ENCODE peak calls at places on chromosomes 2 and 18, in ten cellular contexts. T is adrenal gland, F is lower lobe of right lung, V is transverse colon, B is upper lobe of right lung, M is B cell, C is neural crest cell, K is AG09309, Y is GM20000, I is H1. N is an unnamed sample.

GRCh38 chr2:103823847-103824246 is 1030.1 kb upstream of the POU3F3 start:
- DNase-seq in M (no peak), C (no peak), I (no peak), K (no peak), Y (no peak), F (no peak), V (no peak), B (no peak), T (no peak), N (no peak)

GRCh38 chr2:148253716-148254115 is 232.8 kb downstream of the MBD5 start:
- DNase-seq in M (no peak), I (no peak), Y (no peak), T (no peak), C (no peak), B (no peak), F (no peak), K (no peak), V (no peak), N (no peak)

GRCh38 chr18:77133920-77134496 is 1.4 kb upstream of the MBP start:
- DNase-seq in K (no peak), B (no peak), Y (no peak), C (no peak), I (no peak), F (peak; percentile 77), V (peak; percentile 51), M (peak; percentile 56), T (no peak), N (peak; percentile 45)

GRCh38 chr2:65991864-65992554 is 442.9 kb upstream of the MEIS1 start:
- DNase-seq in B (no peak), M (no peak), F (no peak), C (no peak), K (no peak), Y (no peak), T (no peak), V (peak; percentile 9), I (no peak), N (no peak)

GRCh38 chr2:37614061-37614802 is 57.2 kb downstream of the CDC42EP3 start:
- DNase-seq in T (no peak), V (peak; percentile 29), C (no peak), B (no peak), Y (no peak), F (no peak), K (no peak), I (no peak), M (no peak), N (no peak)

GRCh38 chr2:235116885-235117492 is 165.2 kb downstream of the SH3BP4 start:
- DNase-seq in B (no peak), Y (no peak), T (no peak), I (no peak), K (no peak), F (no peak), M (no peak), C (no peak), V (no peak), N (no peak)

GRCh38 chr2:17853799-17854198 is 24.7 kb upstream of the KCNS3 start:
- DNase-seq in F (no peak), M (no peak), V (no peak), Y (no peak), B (no peak), C (no peak), K (no peak), I (no peak), T (no peak), N (no peak)

GRCh38 chr2:160194946-160195345 is 5.1 kb downstream of the ITGB6 start:
- DNase-seq in T (no peak), Y (no peak), F (no peak), K (no peak), V (no peak), C (no peak), I (no peak), M (no peak), B (no peak), N (peak; percentile 37)

GRCh38 chr2:97840198-97840597 is 126.8 kb downstream of the ZAP70 start:
- DNase-seq in F (no peak), M (no peak), C (no peak), K (no peak), B (no peak), T (no peak), I (no peak), Y (no peak), V (no peak), N (no peak)

GRCh38 chr18:24470805-24471204 is 10.4 kb downstream of the HRH4 start:
- DNase-seq in C (no peak), M (no peak), T (no peak), I (no peak), V (no peak), F (no peak), B (no peak), Y (no peak), K (no peak), N (no peak)

GRCh38 chr2:200379481-200380120 is 73.1 kb downstream of the SPATS2L start:
- DNase-seq in Y (no peak), F (no peak), K (no peak), M (no peak), I (no peak), T (no peak), C (no peak), B (no peak), V (no peak), N (no peak)

GRCh38 chr18:36849288-36850011 is 20.5 kb downstream of the KIAA1328 start:
- DNase-seq in T (no peak), Y (no peak), C (no peak), F (no peak), M (no peak), K (no peak), B (no peak), I (no peak), V (no peak), N (no peak)

GRCh38 chr2:43073373-43073772 is 153.0 kb downstream of the ZFP36L2 start:
- DNase-seq in M (no peak), T (no peak), F (no peak), C (no peak), Y (no peak), B (no peak), K (no peak), I (no peak), V (peak; percentile 11), N (no peak)

GRCh38 chr2:37829202-37829601 is 95.9 kb upstream of the RMDN2 start:
- DNase-seq in M (no peak), T (no peak), F (peak; percentile 76), C (no peak), B (no peak), Y (peak; percentile 17), K (peak; percentile 98), V (no peak), I (no peak), N (no peak)

DNA sequence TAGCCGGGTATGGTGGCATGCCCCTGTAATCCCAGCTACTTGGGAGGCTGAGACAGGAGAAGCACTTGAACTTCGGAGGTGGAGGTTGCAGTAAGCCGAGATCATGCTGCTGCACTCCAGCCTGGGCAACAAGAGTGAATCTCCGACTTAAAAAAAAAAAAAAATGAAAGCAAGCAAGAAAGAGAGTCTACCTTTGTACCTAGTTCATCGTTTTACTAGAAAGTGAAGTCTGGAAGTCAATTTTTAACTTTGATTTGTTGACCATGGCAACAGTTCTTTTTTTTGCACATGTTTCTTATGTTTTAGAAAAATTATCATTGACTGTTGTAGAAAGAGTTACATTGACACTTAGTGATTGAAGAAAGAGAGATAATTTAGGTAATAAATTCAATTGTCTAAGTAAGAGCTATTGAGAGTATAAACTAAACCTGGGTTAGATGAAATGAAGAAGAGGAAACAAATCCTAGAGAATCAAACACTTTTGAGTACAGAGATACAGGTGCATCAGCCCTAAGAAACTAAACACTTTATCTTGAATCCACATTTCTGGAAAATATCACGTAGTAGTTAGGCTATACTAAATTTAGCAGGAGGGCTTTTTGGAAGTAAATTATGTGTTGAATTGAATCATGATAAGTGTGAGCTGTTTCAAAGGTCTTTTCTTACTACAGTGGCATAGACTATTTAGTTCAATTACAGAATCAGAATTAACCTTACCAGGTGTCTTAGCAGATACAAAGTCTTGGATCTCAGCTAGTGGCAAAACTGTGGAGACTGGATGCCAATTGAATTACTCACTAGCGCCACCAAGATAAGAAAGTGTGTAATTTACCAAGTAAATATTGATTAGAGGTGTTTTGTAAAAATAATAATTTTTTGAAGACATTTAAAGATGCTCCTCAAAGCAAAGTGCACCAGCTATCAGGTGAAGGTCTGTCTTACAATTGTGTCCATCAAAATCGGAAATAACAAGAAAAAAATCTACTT is 303.4 kb upstream of the NRXN1 start:
- DNase-seq in Y (no peak), M (no peak), F (no peak), V (no peak), C (no peak), I (no peak), B (no peak), T (no peak), K (no peak), N (no peak)
- TF ChIP-seq CTCF in Y (no peak), M (no peak), F (no peak), V (no peak), C (no peak), I (peak; percentile 42), B (no peak), T (no peak), K (no peak), N (no peak)

DNA sequence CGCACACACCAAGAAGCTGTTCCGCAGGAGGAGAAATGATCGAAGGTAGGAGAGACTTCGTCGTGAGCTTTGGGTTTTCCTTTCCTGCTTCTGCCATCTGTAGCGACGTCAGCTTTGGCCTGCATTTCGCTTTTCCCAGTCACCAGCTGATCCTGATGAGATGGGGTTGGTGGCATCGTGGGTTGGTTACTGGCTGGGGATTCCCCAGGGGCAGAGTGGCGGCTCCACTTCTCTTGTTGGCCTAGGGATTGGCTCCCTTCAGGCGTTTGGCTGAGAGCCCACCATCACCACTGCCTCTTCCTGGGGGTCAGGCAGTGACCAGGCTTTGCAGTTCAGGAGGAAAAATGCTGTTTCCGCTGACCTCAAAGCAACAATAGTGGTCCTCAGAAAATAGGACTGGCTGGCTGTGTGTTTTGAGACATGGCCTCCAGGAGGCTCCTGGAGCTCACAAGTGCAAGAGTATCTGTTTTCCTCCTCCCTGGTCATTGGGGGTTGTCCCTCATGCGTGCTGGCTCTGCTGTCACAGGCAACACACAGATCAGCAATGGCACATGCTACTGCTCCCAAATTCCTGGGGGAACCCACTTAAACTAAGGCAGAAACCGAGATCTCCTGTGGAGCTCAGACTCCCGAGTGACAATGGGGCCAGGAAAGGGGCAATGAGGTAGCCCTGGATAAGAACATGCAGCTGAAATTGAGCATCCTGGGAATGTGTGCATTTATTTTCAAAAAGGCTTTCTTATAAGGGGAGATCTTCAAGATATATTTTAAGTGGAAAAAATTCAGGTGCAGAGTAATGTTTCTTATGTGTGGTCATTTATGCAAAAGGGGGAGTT is 173.0 kb downstream of the CTIF start:
- DNase-seq in V (peak; percentile 20), M (no peak), B (no peak), K (no peak), F (no peak), Y (peak; percentile 69), C (no peak), I (no peak), T (no peak), N (peak; percentile 25)
- TF ChIP-seq CTCF in V (peak; percentile 32), M (no peak), B (peak; percentile 45), K (peak; percentile 71), F (peak; percentile 23), Y (peak; percentile 36), C (peak; percentile 68), I (peak; percentile 78), T (no peak), N (no peak)

GRCh38 chr2:74836675-74837401 is 2.9 kb downstream of the HK2 start:
- DNase-seq in V (no peak), B (no peak), Y (no peak), M (no peak), K (no peak), F (no peak), C (no peak), T (no peak), I (peak; percentile 73), N (no peak)
- TF ChIP-seq CTCF in V (peak; percentile 2), B (no peak), Y (no peak), M (peak; percentile 70), K (no peak), F (no peak), C (peak; percentile 25), T (peak; percentile 1), I (no peak), N (peak; percentile 62)

GRCh38 chr2:168350380-168350779 is 103.0 kb upstream of the STK39 start:
- DNase-seq in K (no peak), F (no peak), B (no peak), M (no peak), V (peak; percentile 47), C (no peak), Y (no peak), T (no peak), I (no peak), N (no peak)
- TF ChIP-seq CTCF in K (no peak), F (no peak), B (no peak), M (no peak), V (no peak), C (no peak), Y (no peak), T (no peak), I (no peak), N (no peak)